ENCODE peak calls at places on chromosome 9, in eight cellular contexts. H, Y, W, J, S, X, E and D are unnamed samples.

GRCh38 chr9:21030389-21031035 is 928 bp downstream of the HACD4 start:
- DNase-seq in E (peak), S (peak), Y (no peak), W (peak), J (no peak), H (peak), X (no peak), D (no peak)

GRCh38 chr9:98378206-98379193 is 123.1 kb upstream of the TBC1D2 start:
- DNase-seq in S (no peak), H (no peak), X (no peak), Y (no peak), W (no peak), J (no peak), E (no peak), D (no peak)

GRCh38 chr9:116391306-116391900 is 237.8 kb downstream of the PAPPA start:
- DNase-seq in S (peak), X (no peak), E (no peak), J (peak), Y (no peak), H (no peak), W (peak), D (no peak)

GRCh38 chr9:73149371-73150067 is 2.1 kb upstream of the ANXA1 start:
- DNase-seq in S (peak), E (no peak), H (no peak), W (peak), Y (no peak), J (peak), X (no peak), D (no peak)

GRCh38 chr9:121073038-121073437 is 1.7 kb upstream of the CNTRL start:
- DNase-seq in E (no peak), W (peak), H (no peak), S (peak), J (peak), X (no peak), Y (peak), D (no peak)

GRCh38 chr9:130858734-130859705 is 24.0 kb downstream of the ABL1 start:
- DNase-seq in X (peak), W (no peak), H (no peak), S (no peak), Y (no peak), E (no peak), J (no peak), D (no peak)

GRCh38 chr9:98379572-98379971 is 124.1 kb upstream of the TBC1D2 start:
- DNase-seq in Y (no peak), W (no peak), J (no peak), H (no peak), E (no peak), S (no peak), X (no peak), D (no peak)

GRCh38 chr9:114080773-114081440 is 2.8 kb upstream of the AMBP start:
- DNase-seq in Y (no peak), E (no peak), W (peak), J (no peak), X (no peak), S (no peak), H (no peak), D (no peak)

GRCh38 chr9:4774209-4774608 is 18.5 kb upstream of the RCL1 start:
- DNase-seq in Y (no peak), J (no peak), H (no peak), E (no peak), W (no peak), X (no peak), S (peak), D (no peak)

GRCh38 chr9:84296146-84296843 is 44.3 kb downstream of the SLC28A3 start:
- DNase-seq in W (no peak), H (no peak), E (no peak), Y (no peak), S (peak), X (no peak), J (peak), D (peak)

GRCh38 chr9:85178486-85178885 is 509.0 kb downstream of the NTRK2 start:
- DNase-seq in H (no peak), E (no peak), Y (no peak), W (no peak), J (peak), S (no peak), X (no peak), D (no peak)

GRCh38 chr9:107712390-107712789 is 222.8 kb upstream of the KLF4 start:
- DNase-seq in Y (no peak), X (no peak), W (peak), E (no peak), S (peak), H (no peak), J (peak), D (no peak)

GRCh38 chr9:4422495-4422894 is 67.8 kb upstream of the SLC1A1 start:
- DNase-seq in X (no peak), H (peak), J (no peak), S (no peak), E (peak), W (peak), Y (no peak), D (no peak)

GRCh38 chr9:21455320-21455719 is 15.1 kb downstream of the IFNA1 start:
- DNase-seq in E (peak), Y (no peak), X (no peak), W (peak), J (peak), S (peak), H (peak), D (no peak)

GRCh38 chr9:116437411-116438370 is 249.4 kb upstream of the TRIM32 start:
- DNase-seq in S (no peak), E (no peak), J (no peak), Y (no peak), W (peak), X (no peak), H (no peak), D (no peak)

GRCh38 chr9:72589684-72590555 is 68.5 kb downstream of the TMC1 start:
- DNase-seq in W (no peak), H (no peak), J (no peak), Y (no peak), S (no peak), E (no peak), X (no peak), D (no peak)

GRCh38 chr9:133401588-133401987 is 16.2 kb downstream of the REXO4 start:
- DNase-seq in X (no peak), H (no peak), E (no peak), J (no peak), Y (no peak), S (no peak), W (no peak), D (peak)

GRCh38 chr9:124818431-124819281 is 34.6 kb upstream of the WDR38 start:
- DNase-seq in W (peak), E (no peak), Y (no peak), S (no peak), J (peak), X (peak), H (no peak), D (peak)

GRCh38 chr9:33465596-33466564 is 7.8 kb downstream of the NOL6 start:
- DNase-seq in Y (no peak), E (no peak), J (no peak), X (peak), W (no peak), S (no peak), H (no peak), D (no peak)

GRCh38 chr9:79807966-79808365 is 236.2 kb downstream of the TLE4 start:
- DNase-seq in W (no peak), X (no peak), Y (no peak), J (no peak), E (no peak), S (no peak), H (no peak), D (no peak)

GRCh38 chr9:95313010-95313498 is 4.5 kb downstream of the FANCC start:
- DNase-seq in H (no peak), S (peak), J (peak), X (peak), E (no peak), W (peak), Y (peak), D (peak)

DNA sequence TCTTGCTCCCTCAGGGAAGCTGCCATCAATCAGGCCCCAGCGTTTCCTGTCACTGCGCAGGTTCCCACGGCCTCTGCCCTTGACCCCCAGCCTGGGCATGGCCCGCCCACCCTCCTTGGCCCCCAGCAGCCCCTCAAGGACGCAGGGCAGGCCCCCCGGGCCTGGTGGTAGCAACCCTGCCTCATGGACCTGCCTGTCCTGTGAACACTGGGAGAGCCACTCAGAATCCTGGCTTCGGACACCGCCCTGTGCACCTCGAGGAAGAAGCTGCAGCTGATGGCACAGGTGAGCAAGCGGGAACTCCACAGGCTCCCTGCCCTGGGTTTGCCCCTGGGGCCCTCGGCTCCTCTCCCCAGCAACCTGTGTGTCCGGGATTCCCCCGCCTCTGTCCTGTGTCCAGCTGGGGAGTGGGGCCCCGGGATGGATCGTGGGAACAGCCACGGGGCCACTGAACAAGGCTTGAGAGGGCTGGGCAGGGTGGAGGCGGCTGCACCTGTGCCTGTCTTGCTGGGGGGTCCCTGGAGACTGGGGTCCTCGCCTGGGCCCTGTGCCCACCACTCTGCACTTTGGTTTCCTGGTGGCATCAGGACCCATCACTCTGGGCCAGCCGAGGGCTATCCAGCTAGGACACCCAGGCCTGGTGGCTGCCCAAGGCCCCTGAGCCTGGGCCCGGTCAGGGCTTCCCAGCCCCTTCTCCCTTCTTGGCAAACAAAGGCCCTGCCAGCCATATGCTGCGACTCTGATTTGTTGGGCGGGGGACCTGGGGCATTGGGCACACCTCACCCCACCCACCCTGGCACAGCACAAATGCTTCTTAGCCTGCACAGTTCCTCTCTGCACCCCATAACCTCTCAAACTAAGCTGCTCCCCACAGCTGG is 33.5 kb upstream of the EGFL7 start:
- DNase-seq in E (no peak), S (no peak), W (no peak), H (no peak), J (no peak), X (peak), Y (no peak), D (no peak)
- H3K27ac ChIP-seq in E (no peak), S (no peak), W (no peak), H (no peak), J (no peak), X (no peak), Y (no peak), D (no peak)

DNA sequence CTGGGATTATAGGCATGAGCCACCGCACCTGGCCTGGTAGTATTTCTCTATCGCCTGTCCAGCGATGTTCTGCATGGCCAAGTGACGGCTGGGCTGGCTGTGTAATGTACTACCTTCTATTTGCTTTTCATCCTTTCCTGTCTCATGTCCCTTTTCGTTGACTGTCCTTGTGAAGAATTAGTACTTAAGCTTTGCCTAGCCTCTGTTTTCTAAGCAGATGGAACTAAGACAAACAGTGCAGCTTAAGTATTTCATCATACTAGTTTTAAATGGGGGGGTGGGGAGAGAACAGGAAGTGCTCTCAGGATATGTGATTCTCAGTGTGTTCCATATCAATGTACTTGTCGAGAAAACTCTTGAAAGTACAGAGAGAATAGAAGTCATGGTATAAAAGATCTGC is 31.7 kb upstream of the CCL21 start:
- DNase-seq in S (peak), W (no peak), E (no peak), H (no peak), Y (no peak), X (no peak), J (no peak), D (no peak)
- H3K4me3 ChIP-seq in S (no peak), W (no peak), E (no peak), H (no peak), Y (no peak), X (no peak), J (no peak), D (no peak)

GRCh38 chr9:129748249-129748648 is 4.6 kb downstream of the PTGES start:
- DNase-seq in H (no peak), S (peak), E (no peak), Y (no peak), J (no peak), W (no peak), X (no peak), D (no peak)
- H3K27ac ChIP-seq in H (no peak), S (no peak), E (no peak), Y (no peak), J (no peak), W (no peak), X (no peak), D (no peak)

GRCh38 chr9:132125361-132125760 is 36.5 kb upstream of the NTNG2 start:
- DNase-seq in W (no peak), Y (no peak), J (no peak), H (no peak), X (no peak), E (no peak), S (no peak), D (no peak)
- H3K4me3 ChIP-seq in W (no peak), Y (no peak), J (no peak), H (no peak), X (no peak), E (no peak), S (no peak), D (no peak)

GRCh38 chr9:127768666-127769065 is 9.8 kb downstream of the SH2D3C start:
- DNase-seq in J (no peak), X (no peak), E (no peak), Y (no peak), W (no peak), H (no peak), S (no peak), D (no peak)
- H3K27ac ChIP-seq in J (no peak), X (peak), E (peak), Y (peak), W (peak), H (peak), S (no peak), D (peak)

GRCh38 chr9:70947086-70947485 is 174.3 kb downstream of the TRPM3 start:
- DNase-seq in X (no peak), E (no peak), J (peak), Y (no peak), W (no peak), H (no peak), S (no peak), D (no peak)
- H3K4me3 ChIP-seq in X (no peak), E (no peak), J (no peak), Y (no peak), W (no peak), H (no peak), S (no peak), D (no peak)

GRCh38 chr9:136343884-136344269 is 16.5 kb downstream of the GPSM1 start:
- DNase-seq in S (no peak), W (no peak), E (no peak), X (no peak), J (no peak), H (no peak), Y (no peak), D (no peak)
- H3K27ac ChIP-seq in S (no peak), W (no peak), E (no peak), X (peak), J (no peak), H (no peak), Y (peak), D (no peak)